ENCODE peak calls at places on chromosomes 7 and 10, in seven cellular contexts. Y is CD4-positive, alpha-beta T cell; P is fibroblast of mammary gland; F is HFF-Myc; O is AG09319; M is upper lobe of right lung; H is BJ. Z is an unnamed sample.

GRCh38 chr7:376306-376969 is 86.5 kb downstream of the FOXL3 start:
- DNase-seq in F (no peak), P (no peak), O (no peak), H (no peak), M (peak), Y (no peak), Z (no peak)

GRCh38 chr10:70774810-70775678 is 10.1 kb downstream of the TBATA start:
- DNase-seq in O (no peak), H (no peak), P (no peak), M (peak), Y (no peak), F (no peak), Z (no peak)

GRCh38 chr7:12244129-12244528 is 33.0 kb downstream of the TMEM106B start:
- DNase-seq in O (no peak), P (peak), M (peak), Y (no peak), H (no peak), F (no peak), Z (no peak)

GRCh38 chr7:144818516-144818915 is 17.3 kb downstream of the TPK1 start:
- DNase-seq in O (no peak), Y (peak), H (no peak), F (no peak), P (peak), M (no peak), Z (no peak)

GRCh38 chr7:44966731-44967538 is 11.9 kb downstream of the MYO1G start:
- DNase-seq in H (no peak), M (peak), F (no peak), P (no peak), O (no peak), Y (no peak), Z (peak)

GRCh38 chr7:111622084-111622483 is 59.8 kb upstream of the IMMP2L start:
- DNase-seq in F (no peak), Y (no peak), M (no peak), O (no peak), H (no peak), P (no peak), Z (no peak)

GRCh38 chr7:46600340-46600739 is 679.3 kb upstream of the IGFBP3 start:
- DNase-seq in Y (no peak), H (peak), M (no peak), F (peak), P (peak), O (no peak), Z (no peak)

GRCh38 chr7:101833799-101834198 is 16.4 kb downstream of the CUX1 start:
- DNase-seq in H (no peak), M (peak), P (no peak), Y (no peak), F (no peak), O (no peak), Z (no peak)

GRCh38 chr7:25860206-25860881 is 291.7 kb upstream of the NFE2L3 start:
- DNase-seq in O (no peak), H (no peak), P (no peak), M (no peak), F (no peak), Y (no peak), Z (no peak)

GRCh38 chr7:70238171-70238575 is 639.9 kb downstream of the AUTS2 start:
- DNase-seq in Y (no peak), P (no peak), H (no peak), M (no peak), O (no peak), F (no peak), Z (no peak)

GRCh38 chr10:126063353-126063791 is 167.0 kb downstream of the FANK1 start:
- DNase-seq in F (peak), H (peak), M (no peak), O (peak), P (peak), Y (no peak), Z (no peak)

GRCh38 chr7:65902306-65902705 is 29.4 kb downstream of the VKORC1L1 start:
- DNase-seq in Y (no peak), H (no peak), M (no peak), O (no peak), P (no peak), F (no peak), Z (no peak)

DNA sequence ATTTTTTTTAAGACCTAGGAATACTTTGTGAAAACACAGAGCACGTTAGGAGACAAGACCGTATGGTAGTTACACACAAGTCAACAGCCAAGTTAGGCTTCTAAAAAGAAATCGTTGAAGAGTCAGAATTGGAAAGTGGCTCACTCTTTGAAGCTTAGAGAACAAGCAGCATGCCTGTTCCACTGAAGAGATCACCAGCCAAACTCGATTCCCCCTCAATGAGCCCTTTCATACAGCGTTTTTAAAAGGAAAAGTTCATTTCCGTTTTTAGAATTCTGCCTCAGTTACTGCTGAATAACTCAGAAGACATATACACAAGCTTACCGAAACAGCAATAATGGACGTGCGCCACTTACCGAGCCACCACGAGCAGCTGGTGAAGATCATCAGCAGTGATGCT is 41.0 kb downstream of the MCMBP start:
- DNase-seq in P (no peak), O (no peak), Y (no peak), F (no peak), M (no peak), H (no peak), Z (no peak)
- TF ChIP-seq CTCF in P (no peak), O (no peak), Y (no peak), F (no peak), M (no peak), H (no peak), Z (no peak)

GRCh38 chr10:63003816-63004453 is 129.2 kb upstream of the NRBF2 start:
- DNase-seq in H (no peak), M (no peak), O (no peak), P (peak), Y (no peak), F (no peak), Z (no peak)
- TF ChIP-seq CTCF in H (peak), M (peak), O (peak), P (peak), Y (peak), F (peak), Z (peak)

DNA sequence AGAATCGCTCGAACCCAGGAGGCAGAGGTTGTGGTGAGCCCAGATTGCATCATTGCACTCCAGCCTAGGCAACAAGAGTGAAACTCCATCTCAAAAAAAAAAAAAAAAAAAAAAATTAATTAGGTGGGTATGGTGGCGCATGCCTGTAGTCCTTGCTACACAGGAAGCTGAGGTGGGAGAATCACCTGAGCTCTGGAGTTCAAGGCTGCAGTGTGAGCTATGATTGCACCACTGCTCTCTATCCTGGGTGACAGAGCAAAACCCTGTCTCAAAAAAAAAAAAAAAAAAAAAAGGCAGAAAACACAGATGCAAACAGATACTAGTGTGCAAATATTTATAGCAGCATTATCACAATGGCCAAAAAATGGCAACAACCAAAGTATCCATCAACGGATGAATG is 134.4 kb downstream of the RGS10 start:
- DNase-seq in P (no peak), O (no peak), H (no peak), M (no peak), F (no peak), Y (no peak), Z (no peak)
- TF ChIP-seq CTCF in P (no peak), O (no peak), H (no peak), M (no peak), F (no peak), Y (no peak), Z (no peak)

GRCh38 chr10:46220872-46221538 is 65.8 kb upstream of the ANTXRL start:
- DNase-seq in F (no peak), M (no peak), O (no peak), Y (no peak), P (no peak), H (no peak), Z (peak)
- TF ChIP-seq CTCF in F (no peak), M (no peak), O (no peak), Y (no peak), P (no peak), H (no peak), Z (peak)

GRCh38 chr10:120613180-120613579 is 156.2 kb downstream of the PLPP4 start:
- DNase-seq in Y (no peak), P (no peak), O (no peak), F (no peak), H (no peak), M (no peak), Z (no peak)

GRCh38 chr10:120614685-120615084 is 157.7 kb downstream of the PLPP4 start:
- DNase-seq in Y (no peak), P (no peak), H (no peak), O (no peak), M (no peak), F (no peak), Z (no peak)

GRCh38 chr10:120612756-120613155 is 155.7 kb downstream of the PLPP4 start:
- DNase-seq in Y (no peak), H (no peak), P (no peak), F (no peak), M (no peak), O (no peak), Z (no peak)

GRCh38 chr10:120616311-120616911 is 159.4 kb downstream of the PLPP4 start:
- DNase-seq in M (no peak), O (no peak), F (no peak), Y (no peak), H (no peak), P (no peak), Z (no peak)
- TF ChIP-seq CTCF in M (no peak), O (no peak), F (no peak), Y (no peak), H (no peak), P (no peak), Z (no peak)

DNA sequence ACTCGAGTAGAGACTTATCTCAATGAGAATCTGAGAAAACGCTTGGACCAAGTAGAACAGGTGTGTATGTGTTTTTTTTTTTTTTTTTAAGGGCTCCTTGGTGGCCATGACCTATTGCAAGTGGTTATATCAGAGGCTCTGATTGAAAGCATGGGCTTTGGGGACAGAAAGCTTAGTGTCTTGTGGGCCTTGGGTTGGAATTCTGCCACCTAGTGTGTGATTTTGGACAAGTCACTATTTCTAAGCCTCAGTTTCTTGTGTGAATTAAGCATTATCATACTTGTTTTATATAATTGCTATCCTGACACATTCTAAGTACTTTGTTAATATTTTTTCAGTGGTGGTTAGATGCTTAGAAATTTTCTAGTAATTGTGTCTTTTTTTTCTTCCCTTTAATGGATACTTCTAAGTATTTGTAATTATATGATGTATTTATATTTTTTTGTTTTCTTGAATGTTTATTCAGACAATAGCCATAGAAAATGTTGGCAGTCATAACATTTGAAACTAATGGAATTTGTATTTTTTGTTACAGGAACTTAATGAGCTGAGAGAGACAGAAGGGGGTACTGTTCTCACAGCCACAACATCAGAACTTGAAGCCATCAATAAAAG is 33.1 kb downstream of the SMC3 start:
- DNase-seq in Y (no peak), O (peak), P (peak), M (no peak), F (peak), H (no peak), Z (no peak)
- TF ChIP-seq CTCF in Y (peak), O (peak), P (peak), M (peak), F (peak), H (peak), Z (peak)

DNA sequence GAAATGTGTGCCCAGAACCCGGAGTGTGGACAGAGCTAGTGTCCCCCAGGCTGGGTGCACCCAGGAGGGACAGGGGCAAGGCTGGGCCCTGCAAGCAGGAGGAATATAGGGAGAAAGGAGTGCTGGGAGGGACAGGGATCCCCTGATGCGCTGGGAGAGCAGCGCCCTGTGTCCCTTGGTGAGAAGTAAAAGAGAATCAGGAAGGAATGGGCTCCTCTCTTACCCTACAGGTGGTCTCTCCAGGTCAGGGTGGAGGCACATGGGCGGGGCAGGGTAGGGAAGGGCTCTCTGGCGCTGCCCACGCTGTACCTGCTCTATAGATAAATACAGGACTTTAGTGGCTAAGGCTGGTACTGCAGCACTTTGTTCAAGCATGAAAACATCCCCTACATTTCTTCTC is 753.8 kb downstream of the GRID1 start:
- DNase-seq in M (no peak), H (no peak), P (no peak), Y (peak), F (no peak), O (no peak), Z (no peak)
- TF ChIP-seq CTCF in M (no peak), H (peak), P (no peak), Y (peak), F (no peak), O (no peak), Z (peak)

DNA sequence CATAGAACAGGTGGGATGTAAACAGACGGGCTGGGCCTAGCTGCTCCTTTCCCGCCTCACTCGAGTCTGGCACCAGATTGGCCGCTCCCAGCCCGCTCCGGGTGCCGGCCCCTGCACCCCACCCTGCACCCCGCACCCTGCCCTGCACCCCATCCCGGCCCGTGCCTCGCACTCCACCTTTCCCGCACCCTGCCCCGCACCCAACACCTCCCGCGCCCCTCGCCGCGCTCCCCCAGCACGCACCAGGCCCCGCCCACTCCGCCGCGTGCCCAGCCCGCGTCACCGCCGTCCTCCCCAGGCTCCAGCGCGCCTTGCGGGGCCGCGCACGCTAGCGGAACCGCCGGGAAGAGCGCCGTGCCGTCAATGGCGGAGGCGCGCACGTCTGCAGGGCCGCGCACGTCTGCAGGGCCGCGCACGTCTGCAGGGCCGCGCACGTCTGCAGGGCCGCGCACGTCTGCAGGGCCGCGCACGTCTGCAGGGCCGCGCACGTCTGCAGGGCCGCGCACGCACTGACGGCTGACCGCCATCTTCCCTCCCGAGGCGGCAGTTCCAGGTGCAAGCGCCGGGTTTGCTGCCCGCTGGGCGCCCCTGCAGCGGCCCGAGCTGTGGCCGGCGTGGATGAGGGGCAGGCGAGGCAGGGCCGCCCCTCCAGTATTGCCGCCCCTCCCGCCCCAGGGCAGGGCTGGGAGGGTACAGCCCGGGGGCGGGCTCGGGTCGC is at the start of gene UBE3C:
- DNase-seq in Y (peak), H (peak), F (peak), P (peak), M (peak), O (peak), Z (no peak)
- TF ChIP-seq CTCF in Y (no peak), H (no peak), F (no peak), P (no peak), M (no peak), O (no peak), Z (no peak)

GRCh38 chr7:28411876-28412662 is at the start of gene CREB5:
- DNase-seq in O (no peak), H (no peak), M (no peak), P (peak), Y (no peak), F (no peak), Z (no peak)
- TF ChIP-seq CTCF in O (no peak), H (no peak), M (no peak), P (peak), Y (no peak), F (no peak), Z (peak)

DNA sequence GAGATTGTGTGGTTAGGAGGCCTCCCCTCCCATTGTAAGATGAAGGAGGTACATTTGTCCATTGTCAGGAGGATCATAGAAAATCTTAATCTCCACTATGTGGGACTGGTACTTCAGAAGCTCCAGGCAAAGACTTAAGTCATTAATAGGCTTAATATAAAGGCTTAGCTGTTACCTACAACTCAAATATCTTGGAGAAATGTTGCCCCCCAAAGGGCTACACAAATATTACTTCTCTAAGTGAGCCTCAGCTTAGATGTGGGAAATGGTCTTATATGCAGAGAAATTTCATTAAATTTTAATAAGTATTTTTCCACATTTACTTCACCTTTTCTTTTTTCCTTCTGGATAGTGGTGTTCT is 27.2 kb downstream of the TAS2R41 start:
- DNase-seq in M (no peak), O (no peak), Y (no peak), F (no peak), H (no peak), P (no peak), Z (no peak)
- TF ChIP-seq CTCF in M (peak), O (no peak), Y (no peak), F (no peak), H (no peak), P (no peak), Z (peak)